ENCODE peak calls at places on chromosomes 7 and 10, in five cellular contexts. O is H9, J is H1, P is trophoblast cell, W is neuronal stem cell. X is an unnamed sample.
A peak's percentile ranks its signal among the peaks of the same experiment; 100 is the strongest.

GRCh38 chr7:132709971-132710567 is 133.8 kb upstream of the PLXNA4 start:
- DNase-seq in O (no peak), J (no peak), P (peak; percentile 69), W (peak; percentile 5), X (peak; percentile 22)

GRCh38 chr7:4683884-4684565 is 1.9 kb downstream of the FOXK1 start:
- DNase-seq in O (no peak), J (no peak), P (peak; percentile 47), W (no peak), X (peak; percentile 94)

GRCh38 chr7:16695621-16696237 is 49.7 kb downstream of the BZW2 start:
- DNase-seq in O (no peak), J (no peak), P (peak; percentile 85), W (peak; percentile 18), X (peak; percentile 61)

GRCh38 chr10:112639291-112639690 is 192.3 kb downstream of the VTI1A start:
- DNase-seq in O (no peak), J (no peak), P (peak; percentile 50), W (no peak), X (no peak)

GRCh38 chr7:17233643-17234397 is 64.6 kb upstream of the AHR start:
- DNase-seq in O (no peak), J (no peak), P (peak; percentile 48), W (no peak), X (peak; percentile 76)

GRCh38 chr10:17229016-17229716 is 1.1 kb downstream of the VIM start:
- DNase-seq in O (peak; percentile 64), J (no peak), P (peak; percentile 36), W (peak; percentile 72), X (peak; percentile 94)

GRCh38 chr7:44322631-44323363 is 2.6 kb downstream of the CAMK2B start:
- DNase-seq in O (no peak), J (no peak), P (no peak), W (no peak), X (no peak)

GRCh38 chr7:85479918-85480658 is 293.2 kb upstream of the SEMA3D start:
- DNase-seq in O (no peak), J (no peak), P (no peak), W (no peak), X (no peak)

GRCh38 chr7:81482600-81483186 is 287.2 kb downstream of the HGF start:
- DNase-seq in O (no peak), J (no peak), P (peak; percentile 60), W (no peak), X (peak; percentile 35)

GRCh38 chr7:81725496-81726117 is 44.2 kb downstream of the HGF start:
- DNase-seq in O (no peak), J (peak; percentile 5), P (no peak), W (no peak), X (peak; percentile 88)

GRCh38 chr10:33355267-33355666 is 20.8 kb upstream of the NRP1 start:
- DNase-seq in O (no peak), J (no peak), P (peak; percentile 8), W (no peak), X (no peak)

DNA sequence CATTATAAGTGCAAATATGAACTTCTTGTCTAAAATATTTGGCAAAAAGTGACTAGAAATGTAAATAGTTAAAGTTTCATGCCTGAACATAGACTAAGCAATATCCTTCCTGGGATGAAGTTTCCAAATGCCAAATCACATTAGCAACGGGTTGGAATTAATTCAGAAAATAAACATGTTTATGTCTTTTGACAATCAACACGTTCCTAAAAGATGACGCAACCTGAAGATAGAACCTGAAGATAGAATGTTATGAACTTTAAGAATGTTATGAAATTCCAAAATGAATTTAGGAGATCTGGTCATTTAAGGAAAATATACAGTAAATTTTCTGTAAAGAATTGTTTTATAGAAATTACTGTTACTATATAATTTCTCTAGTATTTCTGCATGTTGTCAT is 9.2 kb downstream of the LAMB4 start:
- DNase-seq in O (no peak), J (no peak), P (peak; percentile 76), W (no peak), X (no peak)
- H2BK12ac ChIP-seq in O (no peak overlapping the region), J (no peak overlapping the region), P (no peak overlapping the region), W (no peak overlapping the region), X (no peak overlapping the region)

GRCh38 chr7:12802070-12802469 is 114.6 kb downstream of the ARL4A start:
- DNase-seq in O (no peak), J (no peak), P (peak; percentile 62), W (no peak), X (no peak)

GRCh38 chr7:12803542-12803941 is 116.1 kb downstream of the ARL4A start:
- DNase-seq in O (no peak), J (no peak), P (no peak), W (no peak), X (no peak)

GRCh38 chr7:12805518-12805928 is 118.1 kb downstream of the ARL4A start:
- DNase-seq in O (no peak), J (no peak), P (no peak), W (no peak), X (no peak)

GRCh38 chr7:12809476-12809875 is 122.0 kb downstream of the ARL4A start:
- DNase-seq in O (no peak), J (no peak), P (no peak), W (no peak), X (no peak)

GRCh38 chr7:12805957-12806356 is 118.5 kb downstream of the ARL4A start:
- DNase-seq in O (no peak), J (no peak), P (no peak), W (no peak), X (no peak)
- H3K23ac ChIP-seq in O (no peak overlapping the region), J (no peak overlapping the region), P (no peak overlapping the region), W (no peak overlapping the region), X (no peak overlapping the region)

DNA sequence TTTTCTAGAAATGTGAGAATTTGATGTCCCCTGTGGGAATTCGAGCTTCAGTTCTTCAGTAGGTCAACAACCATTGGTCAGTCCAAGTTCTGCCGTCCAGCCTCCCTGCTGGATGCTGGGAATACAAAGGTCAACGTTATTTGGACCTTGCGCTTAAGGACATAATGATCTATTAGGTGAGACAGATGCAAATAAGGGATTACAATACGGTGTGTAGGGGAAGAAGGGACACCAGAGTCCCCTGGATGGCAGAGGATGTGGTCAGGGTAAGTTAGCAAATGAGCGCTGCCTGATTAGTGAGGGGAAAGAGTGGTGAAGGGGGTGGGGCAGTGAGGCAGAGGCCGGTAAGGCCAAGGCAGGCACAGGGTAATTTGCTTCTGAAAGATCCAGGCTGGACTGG is 16.2 kb downstream of the CCNY start:
- DNase-seq in O (no peak), J (no peak), P (no peak), W (no peak), X (no peak)
- H2BK12ac ChIP-seq in O (no peak overlapping the region), J (no peak overlapping the region), P (no peak overlapping the region), W (no peak overlapping the region), X (no peak overlapping the region)

GRCh38 chr10:56360967-56361841 is at the start of gene ZWINT:
- DNase-seq in O (peak; percentile 96), J (peak; percentile 89), P (peak; percentile 99), W (peak; percentile 91), X (peak; percentile 96)
- H3K23ac ChIP-seq in O (no peak within 1 kb of the TSS), J (no peak within 1 kb of the TSS), P (no peak within 1 kb of the TSS), W (peak within 1 kb of the TSS; percentile 4), X (no peak within 1 kb of the TSS)

DNA sequence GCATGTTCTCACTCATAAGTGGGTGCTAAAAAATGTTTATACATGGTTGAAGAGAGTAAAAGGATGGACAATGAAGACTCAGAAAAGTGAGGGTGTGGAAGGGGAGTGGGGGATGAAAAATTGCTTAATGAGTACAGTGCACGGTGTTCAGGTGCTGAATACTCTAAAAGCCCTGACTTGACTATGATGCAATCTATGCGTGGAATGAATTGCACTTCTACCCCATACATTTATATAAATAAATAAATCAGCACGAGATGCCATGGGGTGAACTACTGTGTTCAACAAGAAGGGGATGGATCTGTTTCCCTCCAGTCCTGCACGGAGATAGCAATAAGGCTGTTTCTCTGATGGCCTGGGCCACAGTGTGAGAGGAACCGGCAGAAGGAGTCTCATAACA is 254.3 kb upstream of the LYZL1 start:
- DNase-seq in O (no peak), J (no peak), P (no peak), W (no peak), X (no peak)
- H2BK12ac ChIP-seq in O (no peak overlapping the region), J (no peak overlapping the region), P (peak overlapping the region; percentile 65), W (no peak overlapping the region), X (no peak overlapping the region)

GRCh38 chr10:15202639-15203038 is 34.1 kb upstream of the NMT2 start:
- DNase-seq in O (no peak), J (no peak), P (no peak), W (no peak), X (no peak)

GRCh38 chr10:15201589-15202300 is 33.3 kb upstream of the NMT2 start:
- DNase-seq in O (no peak), J (no peak), P (peak; percentile 25), W (no peak), X (peak; percentile 42)

GRCh38 chr10:15197276-15197675 is 28.8 kb upstream of the NMT2 start:
- DNase-seq in O (no peak), J (no peak), P (no peak), W (no peak), X (no peak)

GRCh38 chr10:15197911-15198310 is 29.4 kb upstream of the NMT2 start:
- DNase-seq in O (no peak), J (no peak), P (no peak), W (no peak), X (no peak)

GRCh38 chr10:15200626-15201025 is 32.1 kb upstream of the NMT2 start:
- DNase-seq in O (no peak), J (no peak), P (peak; percentile 97), W (no peak), X (peak; percentile 63)
- H3K23ac ChIP-seq in O (no peak overlapping the region), J (no peak overlapping the region), P (no peak overlapping the region), W (no peak overlapping the region), X (no peak overlapping the region)

DNA sequence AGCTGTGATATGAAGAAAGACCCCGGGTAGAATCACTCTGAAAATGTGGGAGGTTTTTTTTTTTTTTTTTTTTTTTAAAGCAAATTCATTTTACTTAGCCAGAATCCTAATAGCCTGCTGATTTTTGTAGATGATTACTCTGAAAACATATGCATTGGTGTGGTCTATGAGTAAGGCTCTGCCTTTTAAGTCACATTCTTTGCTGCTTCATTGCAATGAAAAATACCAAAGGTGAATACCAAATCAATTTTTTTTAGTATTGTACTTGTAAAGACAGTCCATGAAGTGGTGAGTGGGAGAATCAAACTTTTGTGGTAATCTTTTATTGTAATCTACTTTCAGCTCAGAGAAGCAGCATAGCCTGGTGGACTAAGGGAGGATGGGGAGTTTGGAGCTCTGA is 130.3 kb downstream of the SDK1 start:
- DNase-seq in O (no peak), J (no peak), P (peak; percentile 45), W (no peak), X (peak; percentile 7)
- H2BK12ac ChIP-seq in O (no peak overlapping the region), J (no peak overlapping the region), P (no peak overlapping the region), W (no peak overlapping the region), X (no peak overlapping the region)

GRCh38 chr10:99665304-99665703 is 6.0 kb downstream of the ENTPD7 start:
- DNase-seq in O (no peak), J (no peak), P (no peak), W (no peak), X (no peak)

GRCh38 chr10:99660662-99661369 is 1.5 kb downstream of the ENTPD7 start:
- DNase-seq in O (no peak), J (no peak), P (no peak), W (no peak), X (peak; percentile 59)

GRCh38 chr10:99659868-99660366 is 608 bp downstream of the ENTPD7 start:
- DNase-seq in O (no peak), J (no peak), P (peak; percentile 7), W (no peak), X (peak; percentile 15)

GRCh38 chr10:99658622-99659030 is 683 bp upstream of the ENTPD7 start:
- DNase-seq in O (peak; percentile 33), J (no peak), P (peak; percentile 40), W (peak; percentile 23), X (peak; percentile 51)

GRCh38 chr10:99661370-99661749 is 2.1 kb downstream of the ENTPD7 start:
- DNase-seq in O (no peak), J (no peak), P (no peak), W (no peak), X (peak; percentile 87)
- H3K23ac ChIP-seq in O (no peak overlapping the region), J (no peak overlapping the region), P (no peak overlapping the region), W (no peak overlapping the region), X (no peak overlapping the region)

GRCh38 chr10:99659031-99659867 is at the start of gene ENTPD7:
- DNase-seq in O (peak; percentile 98), J (peak; percentile 94), P (peak; percentile 99), W (peak; percentile 90), X (peak; percentile 97)
- H2BK12ac ChIP-seq in O (no peak within 1 kb of the TSS), J (no peak within 1 kb of the TSS), P (no peak within 1 kb of the TSS), W (no peak within 1 kb of the TSS), X (no peak within 1 kb of the TSS)